ENCODE peak calls at places on chromosome 20, in ten cellular contexts. I is stomach, O is HCT116, M is HL-60, G is GM23338, F is endothelial cell of umbilical vein, B is GM12878, L is spleen, H is upper lobe of left lung, A is Panc1. E is an unnamed sample.

GRCh38 chr20:19212524-19213502 is at the start of gene SLC24A3:
- DNase-seq in I (peak; percentile 83), O (no peak), M (no peak), G (peak; percentile 77), F (no peak), B (no peak), L (peak; percentile 92), H (peak; percentile 94), A (no peak), E (no peak)

GRCh38 chr20:48769111-48769879 is 58.5 kb downstream of the PREX1 start:
- DNase-seq in I (peak; percentile 33), O (no peak), M (peak; percentile 73), G (peak; percentile 41), F (no peak), B (no peak), L (peak; percentile 88), H (no peak), A (no peak), E (no peak)

GRCh38 chr20:11200423-11200822 is 526.6 kb upstream of the JAG1 start:
- DNase-seq in I (no peak), O (no peak), M (no peak), G (no peak), F (no peak), B (no peak), L (no peak), H (no peak), A (no peak), E (no peak)

GRCh38 chr20:44810061-44810390 is 320 bp downstream of the RIMS4 start:
- DNase-seq in I (no peak), O (no peak), M (no peak), G (peak; percentile 43), F (no peak), B (no peak), L (no peak), H (peak; percentile 69), A (no peak), E (no peak)

GRCh38 chr20:56566621-56567020 is 33.6 kb downstream of the FAM209B start:
- DNase-seq in I (no peak), O (no peak), M (no peak), G (no peak), F (no peak), B (no peak), L (no peak), H (no peak), A (no peak), E (no peak)

GRCh38 chr20:37042986-37043972 is 52.5 kb downstream of the RBL1 start:
- DNase-seq in I (no peak), O (no peak), M (no peak), G (no peak), F (no peak), B (peak; percentile 70), L (no peak), H (peak; percentile 30), A (no peak), E (no peak)

GRCh38 chr20:45297786-45298497 is 8.7 kb upstream of the RBPJL start:
- DNase-seq in I (no peak), O (no peak), M (no peak), G (no peak), F (no peak), B (no peak), L (no peak), H (peak; percentile 77), A (no peak), E (no peak)

GRCh38 chr20:33811763-33812672 is 870 bp downstream of the CHMP4B start:
- DNase-seq in I (peak; percentile 66), O (no peak), M (peak; percentile 82), G (peak; percentile 57), F (peak; percentile 93), B (no peak), L (peak; percentile 85), H (no peak), A (peak; percentile 33), E (no peak)

GRCh38 chr20:45370571-45371204 is 7.4 kb downstream of the TP53TG5 start:
- DNase-seq in I (no peak), O (no peak), M (no peak), G (no peak), F (no peak), B (no peak), L (no peak), H (no peak), A (no peak), E (no peak)

GRCh38 chr20:63978319-63979220 is 872 bp downstream of the SAMD10 start:
- DNase-seq in I (peak; percentile 89), O (no peak), M (peak; percentile 83), G (peak; percentile 94), F (peak; percentile 30), B (no peak), L (peak; percentile 92), H (peak; percentile 93), A (no peak), E (no peak)

GRCh38 chr20:62198496-62198895 is 15.7 kb downstream of the MTG2 start:
- DNase-seq in I (no peak), O (no peak), M (no peak), G (no peak), F (no peak), B (no peak), L (peak; percentile 50), H (peak; percentile 47), A (no peak), E (no peak)

GRCh38 chr20:14412102-14412501 is 74.7 kb upstream of the FLRT3 start:
- DNase-seq in I (no peak), O (no peak), M (no peak), G (no peak), F (no peak), B (no peak), L (no peak), H (no peak), A (no peak), E (no peak)

GRCh38 chr20:19074828-19075516 is 137.5 kb upstream of the SLC24A3 start:
- DNase-seq in I (no peak), O (no peak), M (peak; percentile 98), G (no peak), F (no peak), B (peak; percentile 88), L (peak; percentile 87), H (no peak), A (no peak), E (peak; percentile 57)

GRCh38 chr20:25541676-25542075 is 43.7 kb downstream of the NINL start:
- DNase-seq in I (no peak), O (no peak), M (no peak), G (no peak), F (no peak), B (no peak), L (no peak), H (no peak), A (no peak), E (no peak)

GRCh38 chr20:25537890-25538289 is 47.4 kb downstream of the NINL start:
- DNase-seq in I (no peak), O (no peak), M (no peak), G (no peak), F (no peak), B (no peak), L (no peak), H (peak; percentile 52), A (no peak), E (no peak)

GRCh38 chr20:25539742-25540201 is 45.6 kb downstream of the NINL start:
- DNase-seq in I (no peak), O (no peak), M (no peak), G (no peak), F (no peak), B (no peak), L (no peak), H (peak; percentile 73), A (no peak), E (no peak)

GRCh38 chr20:25538838-25539665 is 46.3 kb downstream of the NINL start:
- DNase-seq in I (no peak), O (no peak), M (no peak), G (no peak), F (no peak), B (no peak), L (no peak), H (peak; percentile 66), A (no peak), E (no peak)

GRCh38 chr20:25540273-25540672 is 45.1 kb downstream of the NINL start:
- DNase-seq in I (no peak), O (peak; percentile 16), M (no peak), G (peak; percentile 86), F (no peak), B (no peak), L (no peak), H (no peak), A (no peak), E (no peak)
- TF ChIP-seq CTCF in I (no peak), O (peak; percentile 23), M (peak; percentile 0), G (peak; percentile 48), F (no peak), B (peak; percentile 32), L (peak; percentile 31), H (no peak), A (no peak), E (peak; percentile 49)

GRCh38 chr20:25251558-25251957 is 3.7 kb downstream of the PYGB start:
- DNase-seq in I (no peak), O (no peak), M (no peak), G (no peak), F (no peak), B (no peak), L (no peak), H (no peak), A (no peak), E (no peak)
- H3K4me3 ChIP-seq in I (no peak overlapping the region), O (no peak overlapping the region), M (no peak overlapping the region), G (no peak overlapping the region), F (no peak overlapping the region), B (no peak overlapping the region), L (no peak overlapping the region), H (no peak overlapping the region), A (peak overlapping the region; percentile 91), E (peak overlapping the region; percentile 98)

DNA sequence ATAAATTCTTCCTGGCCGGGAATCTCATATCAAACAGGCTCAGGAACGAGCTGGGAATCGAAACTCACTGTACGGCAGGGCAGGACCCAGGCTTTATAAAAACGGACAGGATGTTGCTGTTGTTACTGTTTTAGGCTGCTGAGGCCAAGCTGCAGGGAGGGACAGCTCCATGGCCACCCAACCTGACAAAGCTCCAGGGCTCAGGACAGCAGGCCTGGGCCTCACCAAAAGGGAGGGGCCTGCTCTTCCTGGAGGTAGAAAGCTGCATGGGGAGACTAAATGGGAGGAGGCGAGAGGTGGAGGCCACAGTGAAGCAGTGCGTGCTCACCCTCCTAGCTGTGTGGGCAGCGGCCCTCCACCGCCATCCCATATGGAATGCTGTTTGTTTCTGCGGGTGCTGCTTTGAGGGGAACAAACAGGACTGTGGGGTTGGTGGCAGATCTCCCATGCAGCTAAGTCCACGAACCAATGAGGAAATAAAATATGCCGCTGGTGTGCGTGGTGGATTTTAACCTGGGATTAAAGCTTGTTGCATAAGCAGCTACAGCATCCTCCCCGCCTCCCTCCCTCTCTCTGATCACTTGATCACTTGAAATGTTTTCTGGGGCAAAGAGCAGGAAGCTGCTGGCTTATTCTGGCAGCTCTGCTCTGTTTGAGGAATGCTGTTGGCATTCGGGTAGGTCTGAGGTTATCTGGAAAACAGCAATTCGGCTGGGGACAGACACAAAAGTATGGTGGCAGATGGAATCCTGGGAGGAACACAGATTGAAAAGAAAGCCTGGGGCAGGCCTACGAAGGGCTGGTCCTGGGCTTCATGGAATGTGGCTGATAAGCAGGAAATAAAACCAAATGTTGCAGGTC is 2.4 kb upstream of the ZMYND8 start:
- DNase-seq in I (peak; percentile 91), O (peak; percentile 49), M (peak; percentile 72), G (peak; percentile 81), F (peak; percentile 98), B (no peak), L (peak; percentile 85), H (no peak), A (peak; percentile 64), E (peak; percentile 95)
- TF ChIP-seq POLR2AphosphoS5 in I (peak; percentile 97), O (peak; percentile 40), M (peak; percentile 30), G (no peak), F (peak; percentile 95), B (no peak), L (peak; percentile 76), H (peak; percentile 63), A (peak; percentile 77), E (peak; percentile 94)

GRCh38 chr20:3696200-3696599 is 14.4 kb upstream of the ADAM33 start:
- DNase-seq in I (no peak), O (no peak), M (no peak), G (peak; percentile 62), F (no peak), B (no peak), L (no peak), H (no peak), A (no peak), E (no peak)
- TF ChIP-seq CTCF in I (no peak), O (no peak), M (peak; percentile 19), G (peak; percentile 74), F (peak; percentile 34), B (peak; percentile 42), L (no peak), H (no peak), A (no peak), E (peak; percentile 15)

E was measured in esophagus muscularis mucosa.